ENCODE peak calls at places on chromosome 11, in eight cellular contexts. D, T, Y, V, J, A, O and F are unnamed samples.

GRCh38 chr11:9380773-9381172 is 3.7 kb upstream of the IPO7 start:
- DNase-seq in T (no peak), A (no peak), D (peak; percentile 20), J (no peak), Y (no peak), O (peak; percentile 33), V (no peak), F (no peak)

GRCh38 chr11:128837627-128838026 is 29.5 kb downstream of the KCNJ1 start:
- DNase-seq in A (no peak), D (no peak), Y (no peak), O (no peak), T (no peak), J (no peak), V (no peak), F (no peak)

GRCh38 chr11:46242462-46242960 is 35.0 kb upstream of the CREB3L1 start:
- DNase-seq in D (no peak), Y (no peak), J (no peak), A (no peak), O (no peak), T (no peak), V (no peak), F (no peak)

GRCh38 chr11:128116447-128117240 is 470.7 kb downstream of the ETS1 start:
- DNase-seq in Y (no peak), A (no peak), O (no peak), T (no peak), D (no peak), J (peak; percentile 23), V (no peak), F (no peak)

GRCh38 chr11:109037856-109038780 is 373.2 kb downstream of the DDX10 start:
- DNase-seq in Y (no peak), D (peak; percentile 92), A (no peak), J (peak; percentile 91), V (no peak), O (peak; percentile 90), T (no peak), F (no peak)

GRCh38 chr11:44207292-44207691 is 102.6 kb downstream of the ALX4 start:
- DNase-seq in A (no peak), D (no peak), J (no peak), O (no peak), V (no peak), Y (no peak), T (no peak), F (no peak)

GRCh38 chr11:75279273-75279672 is 38.7 kb downstream of the TPBGL start:
- DNase-seq in A (no peak), D (no peak), J (no peak), Y (peak; percentile 27), T (no peak), O (no peak), V (no peak), F (no peak)

GRCh38 chr11:75500742-75501141 is 25.0 kb downstream of the GDPD5 start:
- DNase-seq in O (no peak), D (no peak), Y (no peak), V (no peak), J (no peak), A (no peak), T (no peak), F (no peak)

GRCh38 chr11:63608353-63609345 is 5.6 kb downstream of the PLAAT3 start:
- DNase-seq in A (no peak), J (peak; percentile 60), O (peak; percentile 62), D (no peak), V (no peak), T (no peak), Y (no peak), F (no peak)